ENCODE peak calls at places on chromosomes 3 and 15, in eight cellular contexts. Q, O, L, R, C, A, P and S are unnamed samples.

GRCh38 chr15:95932676-95933075 is 397.8 kb upstream of the NR2F2 start:
- DNase-seq in Q (no peak), O (no peak), L (no peak), R (no peak), C (peak), A (no peak), P (no peak), S (peak)

GRCh38 chr15:57158997-57159668 is 217.2 kb upstream of the CGNL1 start:
- DNase-seq in Q (no peak), O (no peak), L (no peak), R (no peak), C (no peak), A (no peak), P (no peak), S (no peak)

GRCh38 chr3:73999501-73999900 is 374.8 kb upstream of the PDZRN3 start:
- DNase-seq in Q (no peak), O (no peak), L (no peak), R (no peak), C (peak), A (no peak), P (no peak), S (no peak)

GRCh38 chr3:24674261-24674660 is 179.6 kb upstream of the THRB start:
- DNase-seq in Q (no peak), O (no peak), L (no peak), R (no peak), C (no peak), A (no peak), P (no peak), S (no peak)

GRCh38 chr3:144687862-144688261 is 716.2 kb downstream of the DIPK2A start:
- DNase-seq in Q (peak), O (no peak), L (no peak), R (no peak), C (no peak), A (no peak), P (no peak), S (peak)

GRCh38 chr15:88450125-88450798 is 16.9 kb downstream of the MRPL46 start:
- DNase-seq in Q (peak), O (peak), L (peak), R (peak), C (peak), A (peak), P (peak), S (peak)

GRCh38 chr3:11539677-11540076 is 104.0 kb downstream of the VGLL4 start:
- DNase-seq in Q (no peak), O (no peak), L (no peak), R (no peak), C (no peak), A (no peak), P (no peak), S (no peak)

GRCh38 chr3:99543796-99544195 is 94.6 kb upstream of the COL8A1 start:
- DNase-seq in Q (no peak), O (no peak), L (no peak), R (no peak), C (no peak), A (no peak), P (no peak), S (no peak)

GRCh38 chr3:157786618-157787017 is 283.4 kb upstream of the VEPH1 start:
- DNase-seq in Q (no peak), O (no peak), L (no peak), R (no peak), C (peak), A (no peak), P (no peak), S (no peak)

GRCh38 chr3:35946121-35946856 is 307.0 kb downstream of the ARPP21 start:
- DNase-seq in Q (no peak), O (no peak), L (no peak), R (no peak), C (peak), A (no peak), P (no peak), S (peak)

GRCh38 chr3:83926291-83926690 is 1032.5 kb upstream of the CADM2 start:
- DNase-seq in Q (no peak), O (no peak), L (no peak), R (no peak), C (no peak), A (no peak), P (no peak), S (no peak)

GRCh38 chr15:62021991-62022600 is 38.2 kb downstream of the VPS13C start:
- DNase-seq in Q (no peak), O (no peak), L (no peak), R (no peak), C (no peak), A (no peak), P (no peak), S (peak)

GRCh38 chr15:96330450-96331140 is at the start of gene NR2F2:
- DNase-seq in Q (peak), O (peak), L (peak), R (peak), C (peak), A (peak), P (peak), S (peak)

GRCh38 chr15:77595231-77595630 is 37.5 kb downstream of the LINGO1 start:
- DNase-seq in Q (no peak), O (no peak), L (no peak), R (no peak), C (no peak), A (no peak), P (no peak), S (no peak)

GRCh38 chr15:48641416-48641815 is 4.1 kb downstream of the FBN1 start:
- DNase-seq in Q (peak), O (no peak), L (no peak), R (no peak), C (no peak), A (no peak), P (no peak), S (no peak)

GRCh38 chr15:64647367-64647766 is 128.0 kb downstream of the RBPMS2 start:
- DNase-seq in Q (no peak), O (no peak), L (no peak), R (no peak), C (no peak), A (no peak), P (no peak), S (no peak)

GRCh38 chr15:64656508-64656907 is 118.9 kb downstream of the RBPMS2 start:
- DNase-seq in Q (no peak), O (no peak), L (no peak), R (no peak), C (no peak), A (no peak), P (no peak), S (no peak)

GRCh38 chr15:64653757-64654156 is 121.6 kb downstream of the RBPMS2 start:
- DNase-seq in Q (no peak), O (no peak), L (no peak), R (no peak), C (peak), A (no peak), P (no peak), S (no peak)

GRCh38 chr15:64645995-64646394 is 129.4 kb downstream of the RBPMS2 start:
- DNase-seq in Q (no peak), O (no peak), L (no peak), R (no peak), C (no peak), A (no peak), P (no peak), S (no peak)

GRCh38 chr15:64651573-64652260 is 123.7 kb downstream of the RBPMS2 start:
- DNase-seq in Q (no peak), O (no peak), L (no peak), R (no peak), C (no peak), A (no peak), P (peak), S (no peak)
- H3K27ac ChIP-seq in Q (no peak), O (no peak), L (peak), R (no peak), C (no peak), A (no peak), P (peak), S (no peak)

DNA sequence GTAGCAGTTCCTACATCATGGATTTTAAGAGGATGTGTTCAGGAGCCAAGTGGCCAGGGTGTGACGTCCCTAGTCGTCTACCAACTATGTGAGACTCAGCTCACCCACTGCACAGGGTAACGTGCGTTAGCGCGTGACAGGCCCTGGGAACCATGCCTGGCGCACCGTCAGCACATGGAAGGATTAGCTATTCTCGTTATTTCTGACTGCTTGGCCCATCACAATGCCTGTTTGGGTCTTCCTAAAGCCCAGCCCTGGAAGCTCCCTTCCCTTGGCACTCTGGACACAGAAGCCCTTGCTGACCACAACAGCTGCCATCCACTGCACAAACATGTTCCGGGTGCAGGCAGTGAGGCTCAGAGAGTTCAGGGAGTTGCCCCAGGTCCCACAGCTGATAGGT is 91.0 kb upstream of the RPL32 start:
- DNase-seq in Q (no peak), O (no peak), L (peak), R (peak), C (no peak), A (peak), P (no peak), S (no peak)
- H3K27ac ChIP-seq in Q (no peak), O (peak), L (peak), R (peak), C (no peak), A (peak), P (no peak), S (no peak)

GRCh38 chr15:44096596-44096995 is 98.5 kb downstream of the FRMD5 start:
- DNase-seq in Q (no peak), O (no peak), L (no peak), R (no peak), C (peak), A (no peak), P (no peak), S (no peak)
- H3K27ac ChIP-seq in Q (no peak), O (peak), L (no peak), R (peak), C (no peak), A (no peak), P (no peak), S (no peak)

DNA sequence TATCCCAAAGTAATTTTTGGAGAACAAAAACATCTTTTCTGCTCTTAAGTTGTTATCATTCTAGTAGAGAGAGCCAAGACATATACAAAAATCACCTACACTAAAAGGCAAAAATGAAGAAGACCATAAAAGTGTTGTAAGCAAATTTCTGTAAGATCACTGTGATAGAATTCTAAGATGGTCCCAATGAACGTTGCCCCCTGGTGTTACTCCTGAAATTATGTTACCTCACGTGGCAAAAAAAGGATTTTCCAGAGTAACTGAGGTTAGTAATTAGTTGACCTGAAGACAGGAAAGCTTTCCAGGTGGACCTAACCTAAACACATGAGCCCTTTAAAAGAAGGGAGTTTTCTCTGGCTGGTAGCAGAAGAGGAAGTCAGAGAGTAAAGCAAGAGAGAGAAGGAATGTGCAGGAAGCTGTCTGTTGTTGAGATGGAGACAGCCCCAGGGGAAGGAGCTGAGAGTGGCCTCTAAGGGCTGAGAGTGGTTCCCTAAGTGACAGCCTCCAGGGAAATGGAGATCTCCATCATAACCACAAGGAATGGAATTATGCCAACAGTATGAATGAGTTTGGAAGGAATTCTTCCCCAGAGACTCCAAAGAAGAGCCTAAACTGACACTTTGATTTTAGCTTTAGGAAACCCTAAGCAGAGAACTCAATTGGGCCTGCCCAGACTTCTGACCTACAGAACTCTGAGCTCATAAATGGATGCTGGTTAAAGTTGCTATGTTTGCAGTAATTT is 205.9 kb downstream of the CD47 start:
- DNase-seq in Q (no peak), O (no peak), L (no peak), R (no peak), C (peak), A (no peak), P (no peak), S (no peak)
- H3K27ac ChIP-seq in Q (no peak), O (no peak), L (no peak), R (no peak), C (no peak), A (no peak), P (no peak), S (no peak)